ENCODE peak calls at places on chromosome 5, in eight cellular contexts. H is stimulated activated CD8-positive, alpha-beta memory T cell treated with anti-CD3 and anti-CD28 coated beads, Interleukin-2, amount 100 ng/mL, for 48 hours; J is NCI-H345; Y is C1 segment of cervical spinal cord; V is G401; L is lower lobe of right lung; T is amygdala; B is stimulated activated CD4-positive, alpha-beta T cell treated with anti-CD3 and anti-CD28 coated beads, Interleukin-1b, Interleukin-23, amount 100 ng/mL, for 4 hours. D is an unnamed sample.

GRCh38 chr5:56111404-56111781 is 116.6 kb upstream of the IL6ST start:
- DNase-seq in B (no peak), Y (no peak), T (no peak), V (no peak), L (no peak), H (no peak), J (no peak), D (no peak)

GRCh38 chr5:53820119-53820801 is 259.8 kb downstream of the NDUFS4 start:
- DNase-seq in Y (no peak), T (no peak), H (no peak), J (no peak), L (no peak), V (no peak), B (no peak), D (no peak)

GRCh38 chr5:74598731-74599624 is 41.5 kb downstream of the ENC1 start:
- DNase-seq in J (no peak), T (no peak), Y (no peak), B (no peak), L (no peak), V (no peak), H (no peak), D (no peak)

GRCh38 chr5:141486091-141486490 is 1.3 kb downstream of the PCDHGC4 start:
- DNase-seq in J (no peak), T (no peak), H (no peak), L (no peak), V (no peak), B (no peak), Y (no peak), D (no peak)

GRCh38 chr5:113343343-113343742 is 91.4 kb downstream of the TSSK1B start:
- DNase-seq in B (no peak), Y (no peak), H (no peak), L (no peak), T (no peak), J (no peak), V (no peak), D (no peak)

GRCh38 chr5:174599992-174600391 is 124.4 kb upstream of the MSX2 start:
- DNase-seq in J (no peak), L (no peak), Y (no peak), H (no peak), B (no peak), T (no peak), V (no peak), D (no peak)

GRCh38 chr5:137051165-137051564 is 448.0 kb downstream of the SPOCK1 start:
- DNase-seq in B (no peak), V (no peak), Y (no peak), H (no peak), T (no peak), L (no peak), J (no peak), D (no peak)

GRCh38 chr5:63131618-63132285 is 553.1 kb downstream of the LRRC70 start:
- DNase-seq in T (no peak), B (no peak), V (no peak), H (no peak), J (no peak), Y (no peak), L (no peak), D (peak; percentile 60)

GRCh38 chr5:16417392-16418074 is 48.1 kb downstream of the ZNF622 start:
- DNase-seq in T (no peak), L (no peak), B (no peak), Y (no peak), V (no peak), J (no peak), H (no peak), D (no peak)

GRCh38 chr5:36723921-36724320 is 117.5 kb downstream of the SLC1A3 start:
- DNase-seq in L (no peak), T (no peak), V (no peak), H (no peak), Y (no peak), B (no peak), J (no peak), D (no peak)

GRCh38 chr5:109880907-109881685 is 191.4 kb downstream of the MAN2A1 start:
- DNase-seq in L (no peak), T (no peak), H (no peak), B (no peak), V (no peak), Y (no peak), J (no peak), D (no peak)

GRCh38 chr5:133794771-133795391 is 173.5 kb downstream of the C5orf15 start:
- DNase-seq in B (no peak), Y (no peak), T (no peak), H (no peak), J (no peak), L (no peak), V (peak; percentile 35), D (no peak)

GRCh38 chr5:172556262-172556661 is 84.8 kb upstream of the NEURL1B start:
- DNase-seq in T (no peak), L (no peak), H (no peak), B (no peak), V (no peak), J (no peak), Y (no peak), D (no peak)

GRCh38 chr5:14745753-14746152 is 81.2 kb downstream of the OTULIN start:
- DNase-seq in Y (no peak), V (no peak), L (no peak), B (no peak), H (peak; percentile 12), T (no peak), J (no peak), D (no peak)

GRCh38 chr5:41869150-41869738 is 981 bp downstream of the OXCT1 start:
- DNase-seq in T (peak; percentile 67), V (peak; percentile 82), J (peak; percentile 33), Y (no peak), B (no peak), L (peak; percentile 46), H (no peak), D (peak; percentile 46)

D was measured in mucosa of gallbladder.